ENCODE peak calls at places on chromosomes 5 and 9, in nine cellular contexts. One of them, this sample, is unnamed.

GRCh38 chr5:77306531-77306930 is 96.1 kb downstream of the PDE8B start:
- DNase-seq in neuronal stem cell: no peak
- DNase-seq in neural progenitor cell: no peak
- DNase-seq in SK-N-SH: no peak
- DNase-seq in OCI-LY7: no peak
- DNase-seq in GM23338: no peak
- DNase-seq in hepatocyte: no peak
- DNase-seq in mesenchymal stem cell: no peak
- DNase-seq in K562: no peak
- DNase-seq in this sample: no peak

GRCh38 chr9:89743576-89744254 is 138.9 kb downstream of the GADD45G start:
- DNase-seq in OCI-LY7: peak
- DNase-seq in mesenchymal stem cell: no peak
- DNase-seq in K562: no peak
- DNase-seq in neural progenitor cell: peak
- DNase-seq in SK-N-SH: peak
- DNase-seq in neuronal stem cell: no peak
- DNase-seq in GM23338: peak
- DNase-seq in hepatocyte: no peak
- DNase-seq in this sample: no peak

GRCh38 chr9:129401623-129402340 is 219.1 kb downstream of the C9orf50 start:
- DNase-seq in GM23338: peak
- DNase-seq in hepatocyte: no peak
- DNase-seq in neuronal stem cell: no peak
- DNase-seq in K562: peak
- DNase-seq in neural progenitor cell: no peak
- DNase-seq in SK-N-SH: no peak
- DNase-seq in OCI-LY7: no peak
- DNase-seq in mesenchymal stem cell: peak
- DNase-seq in this sample: no peak

GRCh38 chr5:149406979-149407306 is 27.9 kb upstream of the IL17B start:
- DNase-seq in GM23338: no peak
- DNase-seq in OCI-LY7: no peak
- DNase-seq in K562: no peak
- DNase-seq in mesenchymal stem cell: no peak
- DNase-seq in neural progenitor cell: no peak
- DNase-seq in hepatocyte: no peak
- DNase-seq in neuronal stem cell: no peak
- DNase-seq in SK-N-SH: no peak
- DNase-seq in this sample: no peak

GRCh38 chr5:145903113-145903512 is 30.3 kb upstream of the GRXCR2 start:
- DNase-seq in neuronal stem cell: no peak
- DNase-seq in hepatocyte: no peak
- DNase-seq in SK-N-SH: no peak
- DNase-seq in K562: peak
- DNase-seq in mesenchymal stem cell: no peak
- DNase-seq in OCI-LY7: peak
- DNase-seq in neural progenitor cell: no peak
- DNase-seq in GM23338: peak
- DNase-seq in this sample: peak

GRCh38 chr5:127588368-127588767 is 60.5 kb upstream of the CTXN3 start:
- DNase-seq in OCI-LY7: no peak
- DNase-seq in mesenchymal stem cell: no peak
- DNase-seq in GM23338: no peak
- DNase-seq in K562: no peak
- DNase-seq in neural progenitor cell: no peak
- DNase-seq in SK-N-SH: no peak
- DNase-seq in hepatocyte: no peak
- DNase-seq in neuronal stem cell: no peak
- DNase-seq in this sample: no peak

GRCh38 chr5:55151923-55152842 is 7.8 kb upstream of the GPX8 start:
- DNase-seq in SK-N-SH: no peak
- DNase-seq in mesenchymal stem cell: peak
- DNase-seq in neural progenitor cell: no peak
- DNase-seq in neuronal stem cell: no peak
- DNase-seq in hepatocyte: no peak
- DNase-seq in OCI-LY7: no peak
- DNase-seq in GM23338: no peak
- DNase-seq in K562: no peak
- DNase-seq in this sample: no peak

GRCh38 chr5:129499208-129499852 is 39.2 kb downstream of the ADAMTS19 start:
- DNase-seq in neural progenitor cell: no peak
- DNase-seq in OCI-LY7: no peak
- DNase-seq in hepatocyte: no peak
- DNase-seq in GM23338: no peak
- DNase-seq in SK-N-SH: no peak
- DNase-seq in mesenchymal stem cell: no peak
- DNase-seq in neuronal stem cell: no peak
- DNase-seq in K562: no peak
- DNase-seq in this sample: peak

GRCh38 chr9:35791321-35791921 is at the start of gene NPR2:
- DNase-seq in SK-N-SH: peak
- DNase-seq in hepatocyte: peak
- DNase-seq in mesenchymal stem cell: peak
- DNase-seq in GM23338: peak
- DNase-seq in neural progenitor cell: peak
- DNase-seq in K562: peak
- DNase-seq in neuronal stem cell: no peak
- DNase-seq in OCI-LY7: no peak
- DNase-seq in this sample: no peak

GRCh38 chr5:81249240-81249639 is 16.1 kb downstream of the CKMT2 start:
- DNase-seq in K562: no peak
- DNase-seq in OCI-LY7: no peak
- DNase-seq in hepatocyte: no peak
- DNase-seq in neural progenitor cell: peak
- DNase-seq in GM23338: no peak
- DNase-seq in SK-N-SH: no peak
- DNase-seq in neuronal stem cell: no peak
- DNase-seq in mesenchymal stem cell: no peak
- DNase-seq in this sample: no peak

GRCh38 chr5:13735686-13736085 is 208.8 kb downstream of the DNAH5 start:
- DNase-seq in OCI-LY7: peak
- DNase-seq in hepatocyte: no peak
- DNase-seq in SK-N-SH: no peak
- DNase-seq in mesenchymal stem cell: no peak
- DNase-seq in GM23338: peak
- DNase-seq in neuronal stem cell: no peak
- DNase-seq in K562: no peak
- DNase-seq in neural progenitor cell: no peak
- DNase-seq in this sample: no peak

GRCh38 chr5:13731229-13731628 is 213.3 kb downstream of the DNAH5 start:
- DNase-seq in hepatocyte: no peak
- DNase-seq in GM23338: no peak
- DNase-seq in mesenchymal stem cell: no peak
- DNase-seq in K562: no peak
- DNase-seq in OCI-LY7: no peak
- DNase-seq in SK-N-SH: no peak
- DNase-seq in neural progenitor cell: no peak
- DNase-seq in neuronal stem cell: no peak
- DNase-seq in this sample: no peak
- H2AFZ ChIP-seq in hepatocyte: no peak
- H2AFZ ChIP-seq in GM23338: no peak
- H2AFZ ChIP-seq in mesenchymal stem cell: no peak
- H2AFZ ChIP-seq in K562: no peak
- H2AFZ ChIP-seq in OCI-LY7: no peak
- H2AFZ ChIP-seq in SK-N-SH: no peak
- H2AFZ ChIP-seq in neural progenitor cell: no peak
- H2AFZ ChIP-seq in neuronal stem cell: no peak
- H2AFZ ChIP-seq in this sample: no peak

DNA sequence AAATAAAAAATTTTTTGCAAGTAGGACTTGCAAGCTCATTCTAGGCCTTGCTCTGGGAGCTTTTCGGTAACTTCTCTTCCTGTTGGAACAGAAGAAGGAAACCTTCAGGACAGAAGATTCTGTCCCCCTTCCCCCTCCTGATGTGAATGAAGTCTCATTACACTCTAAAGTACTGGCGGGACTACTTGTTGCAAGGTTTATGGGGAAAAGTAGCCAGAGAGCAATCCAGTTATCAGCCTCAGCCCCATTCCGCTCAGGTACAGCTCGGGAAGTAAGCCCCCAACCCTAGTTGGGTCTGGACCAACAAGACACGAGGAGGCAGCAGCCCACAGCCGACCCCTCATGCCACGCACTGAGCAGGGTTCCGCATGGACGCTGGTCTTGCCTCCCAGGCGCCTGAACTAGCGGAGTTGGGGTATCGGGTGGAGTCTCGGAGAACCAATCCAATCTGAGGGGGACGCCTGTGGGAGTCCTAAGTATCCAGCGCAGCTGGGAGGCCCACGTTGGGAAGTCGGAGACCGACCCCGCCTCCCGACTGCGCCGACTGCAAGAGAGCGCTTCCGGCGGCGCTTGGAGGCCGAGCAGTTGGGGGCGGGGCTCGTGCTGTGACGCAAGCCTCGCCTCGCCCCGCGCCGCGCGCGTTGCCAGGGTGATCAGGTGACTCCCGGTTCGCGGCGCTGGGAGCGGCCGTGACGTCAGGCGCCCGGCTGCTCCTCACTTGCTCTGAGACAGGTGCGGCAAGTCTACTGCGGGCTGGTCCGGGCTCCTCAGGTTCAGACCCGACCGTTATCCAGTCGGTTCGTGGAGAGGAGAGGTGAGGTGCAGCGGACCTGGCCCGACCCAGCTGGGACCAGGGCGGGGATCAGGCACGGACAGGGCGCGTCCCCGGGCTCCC is at the start of gene CYSTM1:
- DNase-seq in K562: peak
- DNase-seq in SK-N-SH: peak
- DNase-seq in mesenchymal stem cell: peak
- DNase-seq in OCI-LY7: peak
- DNase-seq in hepatocyte: peak
- DNase-seq in neuronal stem cell: peak
- DNase-seq in neural progenitor cell: peak
- DNase-seq in GM23338: peak
- DNase-seq in this sample: peak
- H2AFZ ChIP-seq in K562: peak
- H2AFZ ChIP-seq in SK-N-SH: peak
- H2AFZ ChIP-seq in mesenchymal stem cell: peak
- H2AFZ ChIP-seq in OCI-LY7: peak
- H2AFZ ChIP-seq in hepatocyte: peak
- H2AFZ ChIP-seq in neuronal stem cell: peak
- H2AFZ ChIP-seq in neural progenitor cell: peak
- H2AFZ ChIP-seq in GM23338: peak
- H2AFZ ChIP-seq in this sample: peak

GRCh38 chr5:52502591-52502990 is 285.1 kb upstream of the ITGA1 start:
- DNase-seq in neuronal stem cell: peak
- DNase-seq in hepatocyte: no peak
- DNase-seq in K562: no peak
- DNase-seq in OCI-LY7: no peak
- DNase-seq in mesenchymal stem cell: no peak
- DNase-seq in SK-N-SH: peak
- DNase-seq in neural progenitor cell: peak
- DNase-seq in GM23338: no peak
- DNase-seq in this sample: no peak

DNA sequence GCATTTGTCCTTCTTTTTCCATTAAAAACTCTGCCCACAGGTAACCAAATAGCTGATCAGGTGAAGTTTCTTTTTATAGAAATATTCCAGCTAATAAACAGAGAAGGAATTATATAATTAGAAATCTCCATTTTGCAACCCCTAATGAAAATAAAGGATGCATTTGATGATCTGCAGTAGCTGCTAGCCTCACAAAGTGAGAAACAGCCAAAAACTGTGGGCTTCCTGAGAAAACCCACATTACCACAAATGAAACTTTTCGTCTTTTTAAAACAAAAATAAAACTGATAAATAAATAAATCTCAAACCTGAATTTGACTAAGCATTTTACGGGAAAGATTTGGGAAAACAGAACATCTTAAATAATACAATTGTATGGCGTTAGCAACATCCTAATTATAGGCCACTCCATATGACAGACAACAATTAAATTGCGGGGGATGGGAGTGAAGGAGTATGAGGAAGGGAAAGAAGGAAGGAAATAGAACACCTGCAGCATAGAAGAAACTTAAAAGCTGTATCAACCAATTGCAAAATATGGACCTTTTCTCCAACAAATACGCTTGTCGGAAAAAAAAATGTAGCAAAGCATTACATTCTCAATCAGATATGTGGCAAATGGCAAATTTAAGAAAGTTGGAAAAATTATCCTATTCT is 283.0 kb upstream of the ITGA1 start:
- DNase-seq in K562: no peak
- DNase-seq in neural progenitor cell: no peak
- DNase-seq in mesenchymal stem cell: no peak
- DNase-seq in hepatocyte: no peak
- DNase-seq in GM23338: no peak
- DNase-seq in OCI-LY7: no peak
- DNase-seq in SK-N-SH: no peak
- DNase-seq in neuronal stem cell: no peak
- DNase-seq in this sample: no peak
- H2AFZ ChIP-seq in K562: no peak
- H2AFZ ChIP-seq in neural progenitor cell: peak
- H2AFZ ChIP-seq in mesenchymal stem cell: no peak
- H2AFZ ChIP-seq in hepatocyte: no peak
- H2AFZ ChIP-seq in GM23338: peak
- H2AFZ ChIP-seq in OCI-LY7: no peak
- H2AFZ ChIP-seq in SK-N-SH: no peak
- H2AFZ ChIP-seq in neuronal stem cell: no peak
- H2AFZ ChIP-seq in this sample: no peak

GRCh38 chr9:20208951-20209350 is 413.3 kb downstream of the MLLT3 start:
- DNase-seq in OCI-LY7: no peak
- DNase-seq in neural progenitor cell: no peak
- DNase-seq in mesenchymal stem cell: no peak
- DNase-seq in SK-N-SH: no peak
- DNase-seq in neuronal stem cell: no peak
- DNase-seq in hepatocyte: no peak
- DNase-seq in K562: no peak
- DNase-seq in GM23338: no peak
- DNase-seq in this sample: no peak

GRCh38 chr9:20216438-20216837 is 405.9 kb downstream of the MLLT3 start:
- DNase-seq in mesenchymal stem cell: no peak
- DNase-seq in GM23338: no peak
- DNase-seq in neuronal stem cell: no peak
- DNase-seq in OCI-LY7: no peak
- DNase-seq in hepatocyte: no peak
- DNase-seq in neural progenitor cell: no peak
- DNase-seq in SK-N-SH: peak
- DNase-seq in K562: no peak
- DNase-seq in this sample: no peak

GRCh38 chr9:20215552-20215951 is 406.7 kb downstream of the MLLT3 start:
- DNase-seq in GM23338: no peak
- DNase-seq in neural progenitor cell: no peak
- DNase-seq in K562: no peak
- DNase-seq in mesenchymal stem cell: no peak
- DNase-seq in hepatocyte: no peak
- DNase-seq in SK-N-SH: no peak
- DNase-seq in OCI-LY7: no peak
- DNase-seq in neuronal stem cell: no peak
- DNase-seq in this sample: no peak

GRCh38 chr9:20209421-20210340 is 412.6 kb downstream of the MLLT3 start:
- DNase-seq in neural progenitor cell: no peak
- DNase-seq in K562: no peak
- DNase-seq in OCI-LY7: no peak
- DNase-seq in hepatocyte: no peak
- DNase-seq in GM23338: no peak
- DNase-seq in mesenchymal stem cell: no peak
- DNase-seq in neuronal stem cell: no peak
- DNase-seq in SK-N-SH: no peak
- DNase-seq in this sample: no peak

DNA sequence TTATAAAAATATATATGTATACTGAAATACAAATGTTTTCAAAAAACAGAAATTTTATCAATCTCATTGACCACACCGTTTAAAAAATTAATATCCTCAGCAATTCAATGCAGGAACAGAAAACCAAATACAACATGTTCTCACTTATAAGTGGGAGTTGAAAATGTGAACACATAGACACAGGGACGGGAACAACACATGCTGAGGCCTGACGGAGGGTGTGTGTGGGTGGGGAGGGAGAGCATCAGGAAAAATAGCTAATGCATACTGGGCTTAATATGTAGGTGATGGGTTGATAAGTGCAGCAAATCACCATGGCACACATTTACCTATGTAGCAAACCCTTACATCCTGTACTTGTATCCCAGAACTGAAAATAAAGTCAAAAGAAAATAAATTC is 409.5 kb downstream of the MLLT3 start:
- DNase-seq in SK-N-SH: no peak
- DNase-seq in neuronal stem cell: no peak
- DNase-seq in neural progenitor cell: no peak
- DNase-seq in GM23338: no peak
- DNase-seq in hepatocyte: no peak
- DNase-seq in mesenchymal stem cell: no peak
- DNase-seq in OCI-LY7: no peak
- DNase-seq in K562: no peak
- DNase-seq in this sample: no peak
- H2AFZ ChIP-seq in SK-N-SH: no peak
- H2AFZ ChIP-seq in neuronal stem cell: no peak
- H2AFZ ChIP-seq in neural progenitor cell: no peak
- H2AFZ ChIP-seq in GM23338: no peak
- H2AFZ ChIP-seq in hepatocyte: no peak
- H2AFZ ChIP-seq in mesenchymal stem cell: no peak
- H2AFZ ChIP-seq in OCI-LY7: no peak
- H2AFZ ChIP-seq in K562: no peak
- H2AFZ ChIP-seq in this sample: no peak